ENCODE peak calls at places on chromosomes 6 and 20, in five cellular contexts. X is colonic mucosa, G is hepatocyte, Y is MM.1S, J is fibroblast of the aortic adventitia. D is an unnamed sample.

GRCh38 chr6:123788319-123788718 is 15.3 kb upstream of the NKAIN2 start:
- DNase-seq in Y (no peak), G (no peak), J (no peak), X (no peak), D (no peak)

GRCh38 chr6:109486068-109486467 is 3.0 kb upstream of the ZBTB24 start:
- DNase-seq in G (peak), J (no peak), X (peak), Y (no peak), D (no peak)

GRCh38 chr6:22892452-22892851 is 323.1 kb downstream of the HDGFL1 start:
- DNase-seq in Y (no peak), G (peak), X (no peak), J (peak), D (peak)

GRCh38 chr6:33667776-33668175 is 43.7 kb downstream of the UQCC2 start:
- DNase-seq in Y (no peak), G (no peak), J (no peak), X (no peak), D (no peak)

GRCh38 chr6:147648936-147649335 is 140.4 kb downstream of the SAMD5 start:
- DNase-seq in Y (no peak), G (no peak), X (no peak), J (no peak), D (peak)

GRCh38 chr6:7879980-7880717 is 30.4 kb downstream of the TXNDC5 start:
- DNase-seq in G (no peak), X (no peak), J (no peak), Y (peak), D (no peak)

GRCh38 chr6:135066397-135066796 is 11.8 kb upstream of the HBS1L start:
- DNase-seq in G (no peak), Y (no peak), J (no peak), X (no peak), D (no peak)

GRCh38 chr6:129818251-129818650 is 42.9 kb downstream of the TMEM244 start:
- DNase-seq in X (no peak), J (no peak), Y (no peak), G (no peak), D (no peak)

GRCh38 chr6:121497869-121498462 is 62.5 kb downstream of the GJA1 start:
- DNase-seq in X (no peak), Y (no peak), J (no peak), G (no peak), D (peak)

GRCh38 chr6:52976591-52977035 is 18.5 kb downstream of the GSTA4 start:
- DNase-seq in X (no peak), J (no peak), Y (peak), G (peak), D (no peak)

GRCh38 chr6:102841055-102841454 is 1447.5 kb downstream of the GRIK2 start:
- DNase-seq in X (no peak), G (peak), J (no peak), Y (no peak), D (no peak)

GRCh38 chr6:139881251-139881650 is 506.8 kb upstream of the CITED2 start:
- DNase-seq in J (no peak), X (no peak), G (no peak), Y (no peak), D (no peak)

GRCh38 chr20:30499123-30499522 is 758.3 kb upstream of the DEFB115 start:
- DNase-seq in J (no peak), G (no peak), Y (no peak), X (no peak), D (no peak)

GRCh38 chr20:56957737-56958553 is 308.5 kb downstream of the BMP7 start:
- DNase-seq in J (no peak), Y (no peak), X (no peak), G (peak), D (peak)

GRCh38 chr6:27439371-27439770 is 33.5 kb downstream of the ZNF184 start:
- DNase-seq in G (no peak), X (no peak), Y (no peak), J (no peak), D (no peak)

GRCh38 chr20:38131588-38132121 is 33.4 kb downstream of the TGM2 start:
- DNase-seq in J (no peak), X (no peak), Y (no peak), G (no peak), D (no peak)

GRCh38 chr6:151229401-151230276 is 10.1 kb upstream of the AKAP12 start:
- DNase-seq in Y (no peak), J (no peak), G (no peak), X (no peak), D (no peak)

GRCh38 chr20:20210943-20211273 is 157.0 kb upstream of the INSM1 start:
- DNase-seq in X (peak), Y (no peak), J (no peak), G (no peak), D (no peak)

GRCh38 chr6:50976907-50977306 is 158.2 kb downstream of the TFAP2B start:
- DNase-seq in G (no peak), X (no peak), J (no peak), Y (no peak), D (no peak)

GRCh38 chr6:19860235-19860877 is 23.2 kb downstream of the ID4 start:
- DNase-seq in G (no peak), Y (no peak), J (no peak), X (peak), D (no peak)

GRCh38 chr20:58656825-58657224 is 5.7 kb downstream of the STX16 start:
- DNase-seq in J (no peak), G (no peak), Y (no peak), X (no peak), D (no peak)

GRCh38 chr6:12047304-12047703 is 35.2 kb downstream of the HIVEP1 start:
- DNase-seq in Y (no peak), J (no peak), G (no peak), X (no peak), D (no peak)

GRCh38 chr20:61881416-61881815 is 184.3 kb downstream of the TAF4 start:
- DNase-seq in Y (no peak), X (no peak), G (no peak), J (no peak), D (no peak)

GRCh38 chr6:161838306-161839035 is 564.6 kb upstream of the AGPAT4 start:
- DNase-seq in X (no peak), Y (no peak), J (no peak), G (no peak), D (no peak)

GRCh38 chr20:17697171-17697570 is 2.6 kb upstream of the BANF2 start:
- DNase-seq in G (no peak), Y (no peak), X (no peak), J (no peak), D (no peak)

GRCh38 chr6:137033828-137034227 is 10.9 kb downstream of the IL20RA start:
- DNase-seq in G (no peak), X (no peak), Y (peak), J (no peak), D (peak)

GRCh38 chr6:147906361-147906760 is 397.9 kb downstream of the SAMD5 start:
- DNase-seq in Y (no peak), X (no peak), G (no peak), J (no peak), D (peak)

GRCh38 chr6:3263091-3263490 is 4.3 kb downstream of the PSMG4 start:
- DNase-seq in X (no peak), Y (no peak), J (no peak), G (no peak), D (no peak)

DNA sequence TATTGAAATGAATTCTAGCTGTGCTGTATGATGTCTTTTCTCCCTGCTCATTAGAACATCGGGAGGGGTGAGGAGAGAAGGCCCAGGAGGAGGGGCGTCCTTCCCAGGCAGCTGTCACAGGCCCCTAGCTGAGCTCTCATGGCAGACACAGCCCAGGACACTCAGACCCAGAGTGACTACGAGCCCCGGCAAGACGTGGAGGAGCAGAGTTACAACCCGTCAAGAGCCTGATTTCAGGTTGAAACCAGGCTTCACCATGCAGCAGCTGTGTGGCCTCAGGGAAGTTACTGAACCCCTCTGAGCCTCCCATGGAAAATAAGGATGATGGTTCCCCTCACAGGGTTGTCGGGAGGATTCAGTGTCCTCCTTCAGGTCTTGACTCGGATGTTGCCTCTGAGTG is 417.5 kb upstream of the SULF2 start:
- DNase-seq in J (no peak), G (no peak), X (no peak), Y (no peak), D (no peak)
- H3K4me3 ChIP-seq in J (no peak), G (no peak), X (no peak), Y (no peak), D (no peak)

DNA sequence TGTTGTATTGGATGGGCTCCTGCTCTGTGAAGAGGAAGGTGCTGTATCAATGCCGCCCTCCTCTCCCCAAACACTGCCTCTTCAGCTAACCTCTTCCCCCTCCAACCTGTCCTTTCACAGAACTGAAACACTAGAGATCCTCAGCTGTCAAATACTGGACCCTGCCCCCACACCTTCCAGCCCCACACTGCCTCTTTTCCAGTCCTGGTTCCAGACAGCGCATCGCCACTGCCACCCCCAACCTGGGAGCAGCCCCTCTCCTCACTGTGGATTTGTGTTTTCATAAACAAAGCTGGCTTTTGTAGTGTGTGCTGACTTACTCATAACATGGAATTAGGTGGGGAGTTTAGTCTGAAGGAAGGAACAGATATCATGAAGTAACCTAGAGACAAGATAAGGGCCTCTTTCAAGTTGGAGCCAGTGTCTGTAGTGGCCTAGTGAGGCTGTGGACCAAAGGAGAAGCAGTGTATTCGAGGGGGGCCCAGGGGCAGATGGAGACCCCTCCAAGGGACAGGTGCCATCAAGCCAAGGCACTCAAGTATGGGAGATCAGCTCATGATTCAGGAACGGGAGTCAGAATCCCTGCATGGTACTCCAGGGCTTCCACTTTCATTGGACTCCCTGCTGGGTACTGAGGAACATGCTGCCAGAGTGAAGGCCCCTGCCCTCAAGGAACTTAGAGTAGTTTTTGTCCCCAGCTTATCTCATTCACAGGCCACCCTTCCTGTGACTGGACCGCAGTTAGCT is 2.1 kb downstream of the SCUBE3 start:
- DNase-seq in X (no peak), G (no peak), J (no peak), Y (no peak), D (no peak)
- H3K4me3 ChIP-seq in X (no peak), G (no peak), J (no peak), Y (no peak), D (no peak)

GRCh38 chr6:169388767-169389166 is 135.1 kb upstream of the THBS2 start:
- DNase-seq in X (no peak), G (no peak), Y (no peak), J (no peak), D (no peak)

GRCh38 chr6:169384291-169384690 is 130.6 kb upstream of the THBS2 start:
- DNase-seq in Y (no peak), J (no peak), X (no peak), G (no peak), D (no peak)

GRCh38 chr6:169385237-169385880 is 131.7 kb upstream of the THBS2 start:
- DNase-seq in G (no peak), Y (no peak), J (no peak), X (no peak), D (no peak)

GRCh38 chr6:169387809-169388383 is 134.2 kb upstream of the THBS2 start:
- DNase-seq in G (no peak), Y (no peak), X (no peak), J (no peak), D (no peak)

GRCh38 chr6:169386431-169387057 is 132.9 kb upstream of the THBS2 start:
- DNase-seq in J (peak), G (no peak), Y (no peak), X (no peak), D (no peak)
- H3K4me3 ChIP-seq in J (no peak), G (no peak), Y (no peak), X (no peak), D (no peak)

GRCh38 chr6:111550953-111551352 is 54.7 kb downstream of the TRAF3IP2 start:
- DNase-seq in X (no peak), Y (no peak), G (no peak), J (no peak), D (no peak)

GRCh38 chr6:111553580-111553979 is 52.1 kb downstream of the TRAF3IP2 start:
- DNase-seq in G (no peak), J (no peak), Y (no peak), X (no peak), D (no peak)

GRCh38 chr6:111551521-111552231 is 54.0 kb downstream of the TRAF3IP2 start:
- DNase-seq in X (peak), J (peak), G (peak), Y (no peak), D (peak)

GRCh38 chr6:111552999-111553398 is 52.7 kb downstream of the TRAF3IP2 start:
- DNase-seq in G (no peak), J (no peak), Y (no peak), X (no peak), D (no peak)

GRCh38 chr6:111552241-111552744 is 53.4 kb downstream of the TRAF3IP2 start:
- DNase-seq in Y (no peak), G (peak), X (peak), J (peak), D (peak)
- H3K4me3 ChIP-seq in Y (no peak), G (no peak), X (no peak), J (no peak), D (no peak)

D was measured in fibroblast of lung.